ENCODE peak calls at places on chromosomes 4 and X, in six cellular contexts. N, S, Q, R, I and T are unnamed samples.

GRCh38 chr4:13980317-13980716 is 352.8 kb upstream of the BOD1L1 start:
- DNase-seq in N (peak; percentile 94), S (no peak), Q (no peak), R (peak; percentile 36), I (no peak), T (no peak)

GRCh38 chrX:120251471-120252011 is 929 bp downstream of the ZBTB33 start:
- DNase-seq in N (peak; percentile 9), S (no peak), Q (no peak), R (no peak), I (peak; percentile 61), T (peak; percentile 46)

GRCh38 chrX:111086521-111087127 is 9.4 kb upstream of the PAK3 start:
- DNase-seq in N (no peak), S (no peak), Q (no peak), R (no peak), I (no peak), T (no peak)

GRCh38 chr4:180394730-180395129 is 1848.5 kb upstream of the TENM3 start:
- DNase-seq in N (no peak), S (no peak), Q (no peak), R (no peak), I (no peak), T (no peak)

GRCh38 chrX:100994352-100995281 is 25.1 kb downstream of the ARL13A start:
- DNase-seq in N (peak; percentile 79), S (no peak), Q (no peak), R (peak; percentile 87), I (no peak), T (no peak)

GRCh38 chr4:19381068-19381467 is 870.6 kb upstream of the SLIT2 start:
- DNase-seq in N (peak; percentile 52), S (no peak), Q (no peak), R (peak; percentile 85), I (no peak), T (no peak)

GRCh38 chr4:110618091-110619000 is 4.5 kb downstream of the PITX2 start:
- DNase-seq in N (no peak), S (no peak), Q (peak; percentile 58), R (no peak), I (peak; percentile 73), T (no peak)

GRCh38 chrX:31260351-31260750 is 188.5 kb upstream of the FTHL17 start:
- DNase-seq in N (peak; percentile 53), S (no peak), Q (no peak), R (peak; percentile 16), I (no peak), T (no peak)

GRCh38 chr4:87130985-87131753 is 89.2 kb downstream of the KLHL8 start:
- DNase-seq in N (no peak), S (no peak), Q (no peak), R (no peak), I (no peak), T (no peak)

GRCh38 chr4:2250003-2250763 is 8.3 kb upstream of the HAUS3 start:
- DNase-seq in N (no peak), S (no peak), Q (peak; percentile 66), R (no peak), I (peak; percentile 39), T (peak; percentile 15)
- H3K36me3 ChIP-seq in N (no peaks in the 10 kb centered on the region), S (peaks cover 32% of the 10 kb centered on the region), Q (peaks cover 15% of the 10 kb centered on the region), R (peaks cover 22% of the 10 kb centered on the region), I (no peaks in the 10 kb centered on the region), T (no peaks in the 10 kb centered on the region)

DNA sequence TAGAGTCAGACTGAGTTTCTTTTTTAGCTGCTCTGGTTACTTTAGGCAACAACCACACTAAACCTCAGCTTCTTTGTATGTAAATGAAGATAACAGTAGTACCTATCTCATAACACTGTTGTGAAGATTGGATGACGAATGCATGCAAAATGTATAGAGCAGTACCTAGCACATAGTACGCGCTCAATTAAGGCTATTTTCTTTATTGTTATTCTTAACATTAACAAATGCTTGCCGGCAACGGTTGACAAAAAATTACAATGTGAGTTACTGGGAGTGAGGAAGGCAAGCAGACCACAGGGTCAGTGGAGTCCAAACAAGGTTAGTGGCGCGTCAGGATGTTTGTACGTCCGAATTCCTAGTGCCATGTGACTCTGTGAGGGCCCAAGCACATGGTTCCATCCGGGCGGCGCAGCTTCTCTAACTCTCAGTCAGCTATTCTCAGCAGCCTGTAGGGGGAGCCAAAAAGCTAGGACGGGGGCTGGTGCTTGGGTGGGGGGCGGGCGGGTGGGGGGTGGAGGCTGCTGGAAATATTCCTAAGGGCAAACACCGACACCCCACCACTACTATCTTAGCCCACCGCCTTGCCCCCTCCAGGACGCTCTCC is 795 bp upstream of the NALF2 start:
- DNase-seq in N (no peak), S (no peak), Q (no peak), R (no peak), I (no peak), T (no peak)
- H3K4me3 ChIP-seq in N (no peak overlapping the region), S (no peak overlapping the region), Q (no peak overlapping the region), R (peak overlapping the region; percentile 52), I (peak overlapping the region; percentile 48), T (no peak overlapping the region)

DNA sequence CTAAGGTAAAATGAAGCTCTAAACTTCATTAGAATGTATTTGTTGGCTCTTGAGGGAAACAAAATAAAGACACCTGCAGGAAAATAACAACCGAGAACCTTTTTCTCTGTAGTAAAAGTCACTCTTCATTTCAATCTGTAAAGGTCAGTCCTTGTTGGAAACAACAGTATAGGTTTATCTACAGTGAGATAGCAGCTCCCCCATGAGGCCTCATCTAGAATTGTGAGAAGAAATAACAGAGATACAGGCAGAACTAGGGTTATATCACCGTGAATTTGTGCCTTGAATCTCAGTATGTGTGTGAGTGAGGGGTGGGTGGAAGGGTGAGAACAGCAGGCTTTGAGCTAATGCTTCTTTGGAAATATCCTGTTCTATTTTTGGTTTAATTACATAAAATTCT is 107.8 kb upstream of the FMR1 start:
- DNase-seq in N (no peak), S (no peak), Q (no peak), R (peak; percentile 3), I (no peak), T (no peak)
- TF ChIP-seq CTCF in N (no peak), S (no peak), Q (peak; percentile 24), R (peak; percentile 11), I (peak; percentile 53), T (no peak)

GRCh38 chr4:166019441-166019840 is 146.4 kb downstream of the TLL1 start:
- DNase-seq in N (no peak), S (no peak), Q (no peak), R (no peak), I (peak; percentile 75), T (no peak)
- H3K36me3 ChIP-seq in N (peaks cover 2% of the 10 kb centered on the region), S (no peaks in the 10 kb centered on the region), Q (no peaks in the 10 kb centered on the region), R (no peaks in the 10 kb centered on the region), I (no peaks in the 10 kb centered on the region), T (no peaks in the 10 kb centered on the region)

GRCh38 chr4:174213734-174214101 is 69.7 kb downstream of the FBXO8 start:
- DNase-seq in N (no peak), S (no peak), Q (no peak), R (no peak), I (no peak), T (no peak)
- H3K4me3 ChIP-seq in N (peak overlapping the region; percentile 17), S (no peak overlapping the region), Q (no peak overlapping the region), R (no peak overlapping the region), I (peak overlapping the region; percentile 21), T (peak overlapping the region; percentile 16)

DNA sequence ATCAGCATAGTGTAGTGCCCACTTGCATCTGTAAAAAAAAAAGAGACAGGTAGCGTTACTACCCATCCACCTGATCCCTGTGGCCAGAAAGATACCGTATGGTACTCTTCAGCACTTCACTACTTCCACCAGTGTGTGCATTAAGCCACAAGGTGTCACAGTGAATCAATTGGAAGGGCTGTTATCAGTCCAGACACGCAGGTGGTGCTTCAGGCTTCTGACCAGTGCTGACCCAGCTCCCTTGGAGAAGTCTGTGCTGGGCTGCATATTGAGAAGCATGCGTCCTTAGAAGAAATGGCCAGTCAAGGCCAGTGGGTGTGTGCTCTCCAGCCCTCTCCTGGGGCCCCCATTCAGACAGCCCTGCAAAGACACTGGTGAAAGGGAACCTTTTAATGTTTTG is 10.6 kb downstream of the LDB2 start:
- DNase-seq in N (no peak), S (no peak), Q (no peak), R (no peak), I (no peak), T (no peak)
- TF ChIP-seq CTCF in N (no peak), S (no peak), Q (no peak), R (no peak), I (no peak), T (no peak)

GRCh38 chr4:25787891-25788331 is 74.9 kb downstream of the SEL1L3 start:
- DNase-seq in N (no peak), S (peak; percentile 26), Q (no peak), R (peak; percentile 76), I (no peak), T (no peak)

GRCh38 chr4:25786497-25787065 is 76.2 kb downstream of the SEL1L3 start:
- DNase-seq in N (no peak), S (no peak), Q (no peak), R (no peak), I (no peak), T (no peak)

GRCh38 chr4:25779021-25779420 is 83.8 kb downstream of the SEL1L3 start:
- DNase-seq in N (peak; percentile 70), S (peak; percentile 9), Q (no peak), R (peak; percentile 90), I (no peak), T (no peak)

GRCh38 chr4:25783943-25784342 is 78.8 kb downstream of the SEL1L3 start:
- DNase-seq in N (no peak), S (no peak), Q (no peak), R (no peak), I (no peak), T (no peak)

GRCh38 chr4:25782482-25782881 is 80.3 kb downstream of the SEL1L3 start:
- DNase-seq in N (no peak), S (no peak), Q (no peak), R (no peak), I (no peak), T (no peak)
- H3K36me3 ChIP-seq in N (no peaks in the 10 kb centered on the region), S (peaks cover 11% of the 10 kb centered on the region), Q (no peaks in the 10 kb centered on the region), R (peaks cover 15% of the 10 kb centered on the region), I (no peaks in the 10 kb centered on the region), T (no peaks in the 10 kb centered on the region)

GRCh38 chr4:152556283-152556682 is 20.4 kb upstream of the FBXW7 start:
- DNase-seq in N (no peak), S (no peak), Q (no peak), R (no peak), I (no peak), T (no peak)
- H3K4me3 ChIP-seq in N (no peak overlapping the region), S (no peak overlapping the region), Q (no peak overlapping the region), R (peak overlapping the region; percentile 12), I (no peak overlapping the region), T (no peak overlapping the region)